ENCODE peak calls at places on chromosomes 16 and 17, in ten cellular contexts. K is body of pancreas, W is PC-9, N is adipocyte, U is Caco-2, V is IMR-90, R is psoas muscle, D is left lung, Z is transverse colon, G is neural progenitor cell. H is an unnamed sample. For H3K4me1, the result is how much of the 10 kb centered on the place peaks cover.

GRCh38 chr17:44223574-44224046 is 4.1 kb upstream of the UBTF start:
- DNase-seq in Z (peak), V (peak), K (peak), G (no peak), D (no peak), U (no peak), W (no peak), N (peak), R (peak), H (no peak)

GRCh38 chr16:78990309-78990701 is 610.2 kb downstream of the MAF start:
- DNase-seq in W (no peak), N (no peak), K (no peak), R (no peak), U (no peak), Z (no peak), D (no peak), G (no peak), V (no peak), H (no peak)

GRCh38 chr16:88349903-88350900 is 32.6 kb upstream of the ZNF469 start:
- DNase-seq in K (no peak), U (no peak), Z (no peak), W (no peak), G (no peak), D (no peak), N (no peak), R (peak), V (no peak), H (no peak)

GRCh38 chr17:33142703-33143299 is 150.3 kb downstream of the ASIC2 start:
- DNase-seq in R (no peak), K (peak), W (peak), G (peak), U (no peak), D (no peak), N (peak), V (peak), Z (no peak), H (peak)

GRCh38 chr16:82773018-82773417 is 146.2 kb downstream of the CDH13 start:
- DNase-seq in R (no peak), K (no peak), W (no peak), Z (no peak), U (no peak), V (peak), D (no peak), N (no peak), G (no peak), H (no peak)

GRCh38 chr17:81512560-81512983 is at the start of gene ACTG1:
- DNase-seq in U (peak), N (peak), W (peak), D (peak), Z (peak), V (peak), K (peak), R (peak), G (peak), H (peak)

GRCh38 chr17:66255527-66255971 is 26.3 kb upstream of the APOH start:
- DNase-seq in N (no peak), R (no peak), G (no peak), D (no peak), K (no peak), U (no peak), Z (no peak), W (no peak), V (no peak), H (no peak)

GRCh38 chr16:17321824-17322223 is 148.9 kb downstream of the XYLT1 start:
- DNase-seq in N (no peak), G (no peak), U (no peak), R (no peak), D (no peak), Z (no peak), K (no peak), V (no peak), W (no peak), H (no peak)

GRCh38 chr17:79793924-79794304 is 3.0 kb downstream of the CBX8 start:
- DNase-seq in K (no peak), N (peak), Z (no peak), W (no peak), R (no peak), G (peak), D (no peak), V (no peak), U (no peak), H (peak)

GRCh38 chr17:27462714-27463113 is 6.5 kb downstream of the KSR1 start:
- DNase-seq in D (no peak), V (no peak), Z (no peak), K (no peak), R (no peak), G (no peak), N (no peak), U (no peak), W (no peak), H (no peak)

GRCh38 chr17:80785477-80786178 is 206.0 kb upstream of the CHMP6 start:
- DNase-seq in V (no peak), R (no peak), N (no peak), D (peak), K (no peak), Z (no peak), G (no peak), W (no peak), U (no peak), H (no peak)

GRCh38 chr17:19388791-19389190 is 1.8 kb upstream of the MFAP4 start:
- DNase-seq in R (no peak), W (no peak), Z (peak), K (no peak), V (peak), U (no peak), G (no peak), N (no peak), D (peak), H (no peak)

GRCh38 chr16:56370836-56371235 is 54.5 kb downstream of the AMFR start:
- DNase-seq in N (peak), D (no peak), G (no peak), K (peak), R (no peak), Z (no peak), V (peak), U (no peak), W (peak), H (peak)

GRCh38 chr16:72876221-72876620 is 171.7 kb downstream of the ZFHX3 start:
- DNase-seq in D (peak), R (peak), U (no peak), Z (peak), K (no peak), N (peak), W (peak), V (peak), G (no peak), H (no peak)

GRCh38 chr16:54602666-54603065 is 316.1 kb upstream of the IRX3 start:
- DNase-seq in D (no peak), W (no peak), U (no peak), K (no peak), R (no peak), N (no peak), Z (no peak), V (no peak), G (no peak), H (no peak)

GRCh38 chr16:11955713-11956123 is 9.3 kb upstream of the TNFRSF17 start:
- DNase-seq in R (no peak), K (no peak), D (peak), Z (no peak), G (no peak), W (peak), V (peak), N (peak), U (no peak), H (peak)

GRCh38 chr16:76226011-76226410 is 51.2 kb upstream of the CNTNAP4 start:
- DNase-seq in K (no peak), N (peak), W (no peak), R (no peak), U (no peak), V (no peak), G (no peak), D (no peak), Z (no peak), H (peak)

GRCh38 chr17:37148171-37148570 is 199.4 kb downstream of the AATF start:
- DNase-seq in N (no peak), U (no peak), D (no peak), W (no peak), K (no peak), R (no peak), Z (no peak), V (no peak), G (no peak), H (no peak)

GRCh38 chr16:88810166-88810867 is 1.4 kb downstream of the APRT start:
- DNase-seq in U (peak), Z (no peak), K (no peak), R (no peak), D (no peak), V (no peak), N (no peak), W (peak), G (no peak), H (no peak)

GRCh38 chr16:86569843-86570447 is 3.3 kb downstream of the FOXC2 start:
- DNase-seq in V (no peak), Z (no peak), K (no peak), N (peak), G (no peak), U (no peak), D (no peak), R (no peak), W (no peak), H (no peak)

GRCh38 chr17:30318190-30318589 is 15.7 kb downstream of the TMIGD1 start:
- DNase-seq in N (no peak), K (no peak), U (no peak), W (no peak), Z (no peak), D (no peak), G (no peak), V (no peak), R (no peak), H (no peak)

GRCh38 chr16:52872706-52873105 is 180.0 kb downstream of the CHD9NB start:
- DNase-seq in D (no peak), G (no peak), W (no peak), Z (no peak), V (no peak), R (no peak), U (no peak), K (no peak), N (no peak), H (no peak)

GRCh38 chr16:84834403-84834772 is 14.6 kb downstream of the CRISPLD2 start:
- DNase-seq in W (no peak), U (no peak), R (no peak), N (peak), V (no peak), K (no peak), G (no peak), Z (no peak), D (no peak), H (no peak)

GRCh38 chr17:80512233-80512632 is 32.4 kb upstream of the RPTOR start:
- DNase-seq in V (peak), K (no peak), G (no peak), R (no peak), N (peak), U (no peak), Z (no peak), D (no peak), W (no peak), H (no peak)

GRCh38 chr16:25838724-25839186 is 147.0 kb downstream of the HS3ST4 start:
- DNase-seq in Z (peak), D (no peak), W (peak), G (peak), K (peak), N (peak), U (peak), V (peak), R (no peak), H (peak)

GRCh38 chr16:48918520-48919258 is 308.7 kb upstream of the N4BP1 start:
- DNase-seq in U (no peak), K (no peak), V (no peak), G (no peak), W (no peak), N (no peak), R (no peak), D (no peak), Z (no peak), H (no peak)

GRCh38 chr16:88691924-88692560 is 5.7 kb upstream of the SNAI3 start:
- DNase-seq in N (no peak), V (no peak), W (no peak), U (no peak), K (no peak), D (peak), Z (peak), G (no peak), R (no peak), H (no peak)

GRCh38 chr17:63481488-63481870 is 4.6 kb downstream of the ACE start:
- DNase-seq in N (no peak), D (no peak), G (no peak), Z (no peak), U (no peak), R (no peak), W (no peak), V (no peak), K (no peak), H (no peak)

GRCh38 chr17:63482509-63482908 is 5.6 kb downstream of the ACE start:
- DNase-seq in W (no peak), Z (no peak), N (no peak), R (no peak), V (no peak), K (no peak), G (no peak), D (no peak), U (no peak), H (no peak)

GRCh38 chr17:63479495-63480184 is 2.8 kb downstream of the ACE start:
- DNase-seq in N (no peak), R (no peak), G (no peak), D (no peak), U (no peak), K (no peak), V (no peak), Z (no peak), W (no peak), H (no peak)

GRCh38 chr17:63480192-63480784 is 3.4 kb downstream of the ACE start:
- DNase-seq in W (no peak), G (no peak), D (no peak), V (no peak), U (no peak), R (no peak), Z (no peak), N (no peak), K (no peak), H (no peak)

GRCh38 chr17:63480826-63481487 is 4.1 kb downstream of the ACE start:
- DNase-seq in D (no peak), Z (no peak), U (no peak), G (no peak), V (no peak), W (peak), K (no peak), R (no peak), N (no peak), H (no peak)
- H3K4me1 ChIP-seq in D (under half), Z (under half), U (under half), G (under half), V (under half), W (under half), K (under half), R (under half), N (under half), H (under half)

GRCh38 chr17:77909816-77910215 is 48.7 kb upstream of the TNRC6C start:
- DNase-seq in D (no peak), W (no peak), N (no peak), G (peak), K (no peak), V (no peak), Z (no peak), R (no peak), U (no peak), H (no peak)

GRCh38 chr17:77906377-77906871 is 52.1 kb upstream of the TNRC6C start:
- DNase-seq in U (no peak), R (no peak), V (no peak), G (peak), W (no peak), D (no peak), K (no peak), Z (no peak), N (no peak), H (no peak)

GRCh38 chr17:77908501-77908900 is 50.0 kb upstream of the TNRC6C start:
- DNase-seq in Z (no peak), G (peak), N (no peak), D (no peak), R (no peak), K (no peak), U (no peak), W (no peak), V (no peak), H (no peak)

GRCh38 chr17:77907497-77908120 is 50.9 kb upstream of the TNRC6C start:
- DNase-seq in D (no peak), W (no peak), N (no peak), R (no peak), V (no peak), Z (no peak), G (peak), U (no peak), K (no peak), H (no peak)

GRCh38 chr17:77909236-77909635 is 49.3 kb upstream of the TNRC6C start:
- DNase-seq in G (peak), V (no peak), R (peak), Z (no peak), D (no peak), N (no peak), W (no peak), K (no peak), U (no peak), H (no peak)
- H3K4me1 ChIP-seq in G (under half), V (under half), R (under half), Z (under half), D (under half), N (under half), W (under half), K (under half), U (under half), H (under half)

DNA sequence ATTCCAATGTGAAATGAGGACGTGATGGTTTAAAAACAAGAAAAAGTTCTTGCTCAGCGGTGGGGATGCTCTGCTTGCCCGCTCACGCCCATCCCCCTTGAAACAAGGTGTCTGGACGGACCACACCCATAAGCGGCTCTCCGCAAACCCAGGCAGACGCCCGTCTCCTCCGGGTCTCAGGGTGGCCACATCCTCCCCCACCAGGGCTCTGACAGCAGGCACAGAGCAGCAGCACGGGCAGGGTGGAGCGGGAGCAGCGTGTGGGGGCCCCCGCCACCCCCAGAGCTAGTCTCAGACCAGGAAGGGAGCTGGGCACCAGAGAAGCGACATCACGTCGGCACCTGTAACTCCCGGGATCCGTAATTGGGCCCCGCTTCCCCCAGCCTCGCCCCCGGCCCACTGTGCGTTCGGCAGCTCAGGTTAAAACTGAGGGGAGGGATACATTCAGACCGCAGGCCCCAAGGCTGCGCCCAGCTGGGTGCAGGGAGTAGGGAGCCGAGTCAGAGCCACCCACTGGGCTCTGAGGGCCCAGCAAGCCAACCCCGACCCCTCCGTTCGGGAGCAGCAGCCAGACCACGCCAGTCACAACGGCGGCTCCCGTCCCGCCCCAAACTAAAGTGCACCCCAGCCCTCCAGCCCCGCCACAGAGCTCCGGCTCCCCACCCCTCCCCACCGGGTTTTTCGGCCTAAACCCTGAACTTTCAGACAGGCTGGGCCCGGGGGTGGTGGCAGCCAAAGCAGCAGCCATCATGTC is 22.0 kb downstream of the CLUH start:
- DNase-seq in R (no peak), N (no peak), V (no peak), G (no peak), U (no peak), D (peak), Z (no peak), K (peak), W (no peak), H (peak)
- H3K4me1 ChIP-seq in R (under half), N (under half), V (under half), G (under half), U (under half), D (under half), Z (under half), K (under half), W (under half), H (under half)

DNA sequence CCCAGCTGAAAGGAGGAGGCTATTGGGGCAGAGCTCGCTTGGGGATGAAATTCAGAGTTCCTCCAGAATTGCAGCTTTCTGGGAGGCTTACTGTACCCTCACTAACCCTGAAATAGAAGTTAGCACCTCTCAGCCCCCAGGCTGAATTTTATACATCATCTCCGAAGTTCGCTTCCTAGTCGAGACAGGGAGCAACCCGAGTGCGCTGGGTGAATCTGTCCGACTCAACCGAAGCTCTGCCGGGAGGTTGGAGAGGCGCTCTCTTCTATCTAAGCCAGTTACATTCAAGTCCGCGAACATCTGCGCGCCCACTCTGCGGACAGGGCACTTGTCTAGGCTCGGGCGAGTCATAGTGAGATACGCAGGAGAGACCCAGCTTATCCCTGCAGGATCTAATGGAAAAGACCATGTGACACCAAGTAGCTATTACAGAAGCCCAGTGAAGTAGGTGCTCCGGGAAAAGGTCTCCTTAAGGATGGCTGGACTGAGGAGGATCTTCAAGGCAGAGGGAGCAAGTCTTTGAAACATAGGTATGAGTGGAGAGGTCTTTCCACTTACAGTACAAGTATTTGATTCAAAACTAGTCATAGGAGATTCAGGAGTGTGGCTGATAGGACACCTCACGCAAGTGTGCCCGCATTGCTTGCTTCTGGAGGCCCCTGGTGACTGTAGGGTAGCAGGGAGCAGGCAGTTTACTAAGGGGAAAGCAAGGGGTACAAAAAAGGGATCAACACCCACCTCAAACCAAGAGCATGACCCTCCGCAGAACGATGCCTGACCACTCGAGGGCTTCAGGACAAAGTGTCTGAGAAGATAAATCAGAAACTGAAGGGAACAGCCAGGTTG is 667 bp upstream of the HES7 start:
- DNase-seq in D (no peak), U (no peak), R (no peak), Z (no peak), K (no peak), W (peak), V (peak), N (peak), G (peak), H (peak)
- H3K4me1 ChIP-seq in D (under half), U (under half), R (under half), Z (half or more), K (half or more), W (under half), V (under half), N (under half), G (under half), H (under half)

GRCh38 chr17:38557395-38557794 is 48.4 kb downstream of the SRCIN1 start:
- DNase-seq in R (no peak), K (no peak), N (no peak), W (no peak), D (no peak), V (no peak), U (no peak), Z (no peak), G (no peak), H (no peak)

GRCh38 chr17:38557836-38558750 is 47.7 kb downstream of the SRCIN1 start:
- DNase-seq in V (peak), R (peak), N (peak), G (peak), U (peak), W (peak), D (peak), Z (peak), K (peak), H (peak)

GRCh38 chr17:38556234-38556633 is 49.5 kb downstream of the SRCIN1 start:
- DNase-seq in R (no peak), K (no peak), W (peak), N (no peak), U (no peak), Z (no peak), D (no peak), V (no peak), G (no peak), H (no peak)

GRCh38 chr17:38552343-38552742 is 53.4 kb downstream of the SRCIN1 start:
- DNase-seq in N (no peak), K (no peak), Z (no peak), D (no peak), U (no peak), V (no peak), G (no peak), W (no peak), R (no peak), H (no peak)

GRCh38 chr17:38554430-38555350 is 51.1 kb downstream of the SRCIN1 start:
- DNase-seq in N (no peak), D (no peak), Z (no peak), W (peak), K (no peak), V (peak), R (no peak), G (no peak), U (no peak), H (no peak)
- H3K4me1 ChIP-seq in N (under half), D (under half), Z (under half), W (under half), K (under half), V (under half), R (under half), G (under half), U (under half), H (under half)

DNA sequence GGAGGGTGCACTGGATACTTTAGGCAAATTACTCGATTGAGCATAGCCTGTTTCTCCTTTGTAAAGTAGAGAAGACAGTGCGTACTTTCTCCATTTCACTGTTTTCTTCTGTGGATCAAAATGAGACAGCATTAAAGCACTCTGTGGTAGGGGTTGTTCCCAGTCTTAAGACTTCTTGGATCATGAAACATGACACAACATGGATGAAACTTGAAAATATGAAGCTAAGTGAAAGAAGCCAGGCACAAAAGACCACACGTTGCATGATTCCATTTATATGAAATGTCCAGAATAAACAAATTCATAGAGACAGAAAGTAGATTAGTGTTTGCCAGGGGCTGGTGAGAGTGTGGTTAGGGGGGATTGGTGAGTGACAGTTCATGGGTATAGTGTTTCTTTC is 61.8 kb upstream of the MED9 start:
- DNase-seq in D (no peak), R (no peak), K (no peak), U (no peak), N (no peak), Z (no peak), W (no peak), V (peak), G (no peak), H (no peak)
- H3K4me1 ChIP-seq in D (under half), R (under half), K (under half), U (under half), N (half or more), Z (under half), W (under half), V (under half), G (under half), H (under half)

H was measured in hepatocyte.